ENCODE peak calls at places on chromosomes 13 and 19, in six cellular contexts. X is GM04503, J is HT1080, B is body of pancreas, S is EL, M is OCI-LY7. P is an unnamed sample.

GRCh38 chr13:26041476-26041875 is 10.3 kb downstream of the SHISA2 start:
- DNase-seq in S (no peak), J (no peak), M (no peak), X (no peak), B (no peak), P (no peak)

GRCh38 chr19:31372245-31372781 is 23.1 kb upstream of the TSHZ3 start:
- DNase-seq in B (no peak), X (no peak), S (no peak), J (no peak), M (no peak), P (no peak)

GRCh38 chr13:99363391-99363790 is 56.2 kb upstream of the GPR183 start:
- DNase-seq in B (no peak), J (no peak), M (no peak), X (no peak), S (no peak), P (no peak)

GRCh38 chr19:57888494-57889231 is at the start of gene ZNF814:
- DNase-seq in X (peak), J (no peak), B (peak), M (peak), S (peak), P (peak)

GRCh38 chr19:41407271-41407670 is 9.7 kb downstream of the BCKDHA start:
- DNase-seq in B (no peak), J (no peak), X (no peak), S (no peak), M (no peak), P (no peak)

GRCh38 chr19:42184401-42184861 is 33.0 kb downstream of the DEDD2 start:
- DNase-seq in S (peak), J (peak), B (peak), M (peak), X (peak), P (peak)

GRCh38 chr13:63190742-63191141 is 1775.1 kb upstream of the PCDH20 start:
- DNase-seq in J (peak), S (peak), X (peak), M (no peak), B (no peak), P (peak)

GRCh38 chr19:10919352-10920287 is 8.8 kb downstream of the YIPF2 start:
- DNase-seq in X (no peak), M (no peak), S (no peak), B (peak), J (no peak), P (no peak)

GRCh38 chr19:49327878-49328544 is 3.0 kb upstream of the SLC6A16 start:
- DNase-seq in J (peak), X (no peak), S (peak), B (no peak), M (peak), P (peak)

GRCh38 chr13:32530841-32531253 is 7.7 kb downstream of the N4BP2L2 start:
- DNase-seq in B (no peak), M (peak), X (peak), S (peak), J (peak), P (no peak)